ENCODE peak calls at places on chromosomes 6 and 20, in ten cellular contexts. One of them, this sample, is unnamed.

GRCh38 chr6:88368071-88368787 is 202.1 kb upstream of the CNR1 start:
- DNase-seq in sigmoid colon: no peak
- DNase-seq in esophagus squamous epithelium: no peak
- DNase-seq in transverse colon: no peak
- DNase-seq in uterus: no peak
- DNase-seq in thyroid gland: no peak
- DNase-seq in A549: peak; percentile 45
- DNase-seq in ovary: no peak
- DNase-seq in heart left ventricle: no peak
- DNase-seq in stomach: no peak
- DNase-seq in this sample: no peak

GRCh38 chr20:61185841-61186601 is 66.0 kb upstream of the CDH4 start:
- DNase-seq in esophagus squamous epithelium: no peak
- DNase-seq in ovary: no peak
- DNase-seq in transverse colon: no peak
- DNase-seq in sigmoid colon: no peak
- DNase-seq in heart left ventricle: no peak
- DNase-seq in stomach: no peak
- DNase-seq in thyroid gland: no peak
- DNase-seq in uterus: no peak
- DNase-seq in A549: peak; percentile 85
- DNase-seq in this sample: no peak

GRCh38 chr20:33568378-33569289 is 78.7 kb downstream of the CBFA2T2 start:
- DNase-seq in uterus: no peak
- DNase-seq in ovary: peak; percentile 69
- DNase-seq in stomach: no peak
- DNase-seq in heart left ventricle: peak; percentile 30
- DNase-seq in esophagus squamous epithelium: no peak
- DNase-seq in A549: no peak
- DNase-seq in sigmoid colon: no peak
- DNase-seq in thyroid gland: no peak
- DNase-seq in transverse colon: no peak
- DNase-seq in this sample: no peak

GRCh38 chr20:21430031-21430430 is 32.7 kb upstream of the NKX2-4 start:
- DNase-seq in uterus: no peak
- DNase-seq in esophagus squamous epithelium: no peak
- DNase-seq in thyroid gland: no peak
- DNase-seq in heart left ventricle: no peak
- DNase-seq in stomach: no peak
- DNase-seq in A549: no peak
- DNase-seq in ovary: no peak
- DNase-seq in transverse colon: no peak
- DNase-seq in sigmoid colon: no peak
- DNase-seq in this sample: no peak

GRCh38 chr6:90233994-90234393 is 62.6 kb downstream of the BACH2 start:
- DNase-seq in ovary: no peak
- DNase-seq in esophagus squamous epithelium: no peak
- DNase-seq in heart left ventricle: no peak
- DNase-seq in sigmoid colon: no peak
- DNase-seq in stomach: no peak
- DNase-seq in uterus: no peak
- DNase-seq in transverse colon: peak; percentile 17
- DNase-seq in A549: no peak
- DNase-seq in thyroid gland: no peak
- DNase-seq in this sample: no peak

GRCh38 chr20:58587467-58587866 is 63.6 kb upstream of the STX16 start:
- DNase-seq in thyroid gland: no peak
- DNase-seq in uterus: no peak
- DNase-seq in esophagus squamous epithelium: no peak
- DNase-seq in stomach: no peak
- DNase-seq in transverse colon: no peak
- DNase-seq in sigmoid colon: peak; percentile 21
- DNase-seq in heart left ventricle: no peak
- DNase-seq in ovary: no peak
- DNase-seq in A549: no peak
- DNase-seq in this sample: no peak

GRCh38 chr6:126804255-126805064 is 314.0 kb upstream of the RSPO3 start:
- DNase-seq in stomach: no peak
- DNase-seq in esophagus squamous epithelium: no peak
- DNase-seq in heart left ventricle: peak; percentile 19
- DNase-seq in A549: peak; percentile 56
- DNase-seq in transverse colon: no peak
- DNase-seq in thyroid gland: peak; percentile 30
- DNase-seq in uterus: peak; percentile 33
- DNase-seq in ovary: no peak
- DNase-seq in sigmoid colon: no peak
- DNase-seq in this sample: peak; percentile 2

GRCh38 chr6:31729979-31730630 is 1.0 kb upstream of the DDAH2 start:
- DNase-seq in uterus: peak; percentile 94
- DNase-seq in heart left ventricle: peak; percentile 94
- DNase-seq in transverse colon: peak; percentile 90
- DNase-seq in esophagus squamous epithelium: no peak
- DNase-seq in thyroid gland: peak; percentile 84
- DNase-seq in stomach: peak; percentile 83
- DNase-seq in ovary: peak; percentile 94
- DNase-seq in A549: peak; percentile 81
- DNase-seq in sigmoid colon: peak; percentile 97
- DNase-seq in this sample: peak; percentile 69

GRCh38 chr20:38631155-38632022 is 29.8 kb downstream of the ARHGAP40 start:
- DNase-seq in esophagus squamous epithelium: no peak
- DNase-seq in thyroid gland: no peak
- DNase-seq in transverse colon: no peak
- DNase-seq in ovary: no peak
- DNase-seq in stomach: no peak
- DNase-seq in sigmoid colon: no peak
- DNase-seq in uterus: no peak
- DNase-seq in heart left ventricle: no peak
- DNase-seq in A549: no peak
- DNase-seq in this sample: no peak

GRCh38 chr6:121443953-121444590 is 8.6 kb downstream of the GJA1 start:
- DNase-seq in esophagus squamous epithelium: no peak
- DNase-seq in A549: no peak
- DNase-seq in heart left ventricle: peak; percentile 39
- DNase-seq in sigmoid colon: no peak
- DNase-seq in ovary: peak; percentile 20
- DNase-seq in thyroid gland: no peak
- DNase-seq in transverse colon: no peak
- DNase-seq in stomach: no peak
- DNase-seq in uterus: no peak
- DNase-seq in this sample: no peak

GRCh38 chr6:138211048-138211581 is 7.2 kb downstream of the PBOV1 start:
- DNase-seq in thyroid gland: no peak
- DNase-seq in transverse colon: no peak
- DNase-seq in ovary: no peak
- DNase-seq in A549: peak; percentile 3
- DNase-seq in uterus: no peak
- DNase-seq in stomach: no peak
- DNase-seq in heart left ventricle: no peak
- DNase-seq in sigmoid colon: no peak
- DNase-seq in esophagus squamous epithelium: no peak
- DNase-seq in this sample: no peak

DNA sequence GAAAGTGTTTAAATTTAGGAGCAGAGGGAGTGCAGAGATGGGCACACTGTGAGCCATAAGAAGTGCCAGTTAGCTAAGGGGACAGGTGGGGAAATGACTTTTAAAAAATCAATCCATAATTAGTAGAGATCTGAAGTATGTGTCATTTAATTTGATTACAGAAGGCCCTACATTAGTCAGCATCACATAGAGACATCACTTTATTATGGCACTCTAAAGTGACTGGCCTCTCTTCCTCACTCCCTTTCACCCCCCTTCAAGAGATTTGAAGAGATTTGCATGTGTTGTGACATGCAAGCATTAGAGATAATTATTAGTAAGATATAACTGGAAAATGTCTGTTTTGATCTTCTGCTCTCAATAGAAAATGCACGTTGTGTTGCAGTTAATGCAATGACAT is 86.7 kb downstream of the SLX4IP start:
- DNase-seq in uterus: no peak
- DNase-seq in thyroid gland: no peak
- DNase-seq in transverse colon: no peak
- DNase-seq in ovary: no peak
- DNase-seq in esophagus squamous epithelium: no peak
- DNase-seq in sigmoid colon: no peak
- DNase-seq in A549: no peak
- DNase-seq in stomach: no peak
- DNase-seq in heart left ventricle: no peak
- DNase-seq in this sample: no peak
- TF ChIP-seq POLR2A in uterus: no peak
- TF ChIP-seq POLR2A in thyroid gland: no peak
- TF ChIP-seq POLR2A in transverse colon: no peak
- TF ChIP-seq POLR2A in ovary: no peak
- TF ChIP-seq POLR2A in esophagus squamous epithelium: no peak
- TF ChIP-seq POLR2A in sigmoid colon: no peak
- TF ChIP-seq POLR2A in A549: no peak
- TF ChIP-seq POLR2A in stomach: no peak
- TF ChIP-seq POLR2A in heart left ventricle: no peak
- TF ChIP-seq POLR2A in this sample: no peak

DNA sequence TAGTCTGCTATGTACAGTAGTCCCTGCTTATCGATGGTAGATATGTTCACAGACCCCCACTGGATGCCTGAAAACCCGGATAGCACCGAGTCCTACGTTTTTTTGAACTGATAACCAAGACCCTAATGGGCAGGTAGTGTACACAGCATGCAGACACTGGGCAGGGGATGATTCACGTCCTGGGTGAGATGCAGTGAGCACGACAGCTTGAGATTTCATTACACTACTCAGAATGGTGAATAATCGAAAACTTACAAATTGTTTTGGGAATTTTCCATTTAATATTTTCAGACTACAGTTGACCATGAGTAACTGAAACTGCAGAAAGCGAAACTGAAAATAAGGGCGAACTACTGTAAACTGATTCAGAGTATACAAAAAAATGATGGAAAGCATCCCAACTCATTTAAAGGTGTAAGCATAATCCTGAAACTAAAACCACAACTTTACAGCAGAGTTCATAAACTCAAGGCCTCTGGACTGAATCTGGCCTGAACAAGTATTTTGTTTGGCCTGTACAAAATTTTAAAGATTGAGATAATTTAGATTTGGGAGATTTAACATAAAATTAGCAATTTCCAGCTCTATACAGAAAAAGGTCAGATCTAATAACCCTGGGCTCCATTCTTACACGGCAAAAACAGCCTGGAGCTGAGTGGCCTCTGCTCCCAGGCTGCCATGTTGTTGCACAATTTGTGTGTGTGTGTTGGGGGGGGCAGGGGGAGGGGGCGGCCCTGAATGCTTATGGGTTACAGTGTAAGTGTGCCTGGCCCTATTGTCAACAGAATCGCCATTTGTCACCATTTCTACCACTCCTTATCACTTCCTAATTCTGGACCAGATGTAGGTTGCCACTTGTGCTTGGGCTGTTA is 34.9 kb downstream of the RNF24 start:
- DNase-seq in thyroid gland: no peak
- DNase-seq in ovary: peak; percentile 26
- DNase-seq in heart left ventricle: no peak
- DNase-seq in transverse colon: no peak
- DNase-seq in sigmoid colon: no peak
- DNase-seq in esophagus squamous epithelium: no peak
- DNase-seq in stomach: no peak
- DNase-seq in A549: peak; percentile 76
- DNase-seq in uterus: no peak
- DNase-seq in this sample: no peak
- TF ChIP-seq POLR2A in thyroid gland: no peak
- TF ChIP-seq POLR2A in ovary: no peak
- TF ChIP-seq POLR2A in heart left ventricle: no peak
- TF ChIP-seq POLR2A in transverse colon: no peak
- TF ChIP-seq POLR2A in sigmoid colon: no peak
- TF ChIP-seq POLR2A in esophagus squamous epithelium: no peak
- TF ChIP-seq POLR2A in stomach: no peak
- TF ChIP-seq POLR2A in A549: no peak
- TF ChIP-seq POLR2A in uterus: no peak
- TF ChIP-seq POLR2A in this sample: no peak

GRCh38 chr6:109374493-109374892 is 7.8 kb downstream of the CD164 start:
- DNase-seq in ovary: no peak
- DNase-seq in thyroid gland: no peak
- DNase-seq in sigmoid colon: no peak
- DNase-seq in esophagus squamous epithelium: no peak
- DNase-seq in heart left ventricle: no peak
- DNase-seq in uterus: no peak
- DNase-seq in stomach: no peak
- DNase-seq in A549: no peak
- DNase-seq in transverse colon: no peak
- DNase-seq in this sample: no peak

GRCh38 chr6:109372070-109372585 is 10.1 kb downstream of the CD164 start:
- DNase-seq in esophagus squamous epithelium: no peak
- DNase-seq in stomach: no peak
- DNase-seq in A549: no peak
- DNase-seq in heart left ventricle: no peak
- DNase-seq in sigmoid colon: no peak
- DNase-seq in thyroid gland: no peak
- DNase-seq in ovary: no peak
- DNase-seq in transverse colon: no peak
- DNase-seq in uterus: no peak
- DNase-seq in this sample: no peak

GRCh38 chr6:109373762-109374161 is 8.5 kb downstream of the CD164 start:
- DNase-seq in heart left ventricle: no peak
- DNase-seq in uterus: no peak
- DNase-seq in thyroid gland: no peak
- DNase-seq in esophagus squamous epithelium: no peak
- DNase-seq in transverse colon: no peak
- DNase-seq in ovary: no peak
- DNase-seq in stomach: no peak
- DNase-seq in A549: no peak
- DNase-seq in sigmoid colon: no peak
- DNase-seq in this sample: no peak

GRCh38 chr6:109370792-109371191 is 11.5 kb downstream of the CD164 start:
- DNase-seq in sigmoid colon: no peak
- DNase-seq in esophagus squamous epithelium: no peak
- DNase-seq in A549: no peak
- DNase-seq in thyroid gland: no peak
- DNase-seq in ovary: no peak
- DNase-seq in heart left ventricle: no peak
- DNase-seq in stomach: no peak
- DNase-seq in transverse colon: no peak
- DNase-seq in uterus: no peak
- DNase-seq in this sample: no peak

DNA sequence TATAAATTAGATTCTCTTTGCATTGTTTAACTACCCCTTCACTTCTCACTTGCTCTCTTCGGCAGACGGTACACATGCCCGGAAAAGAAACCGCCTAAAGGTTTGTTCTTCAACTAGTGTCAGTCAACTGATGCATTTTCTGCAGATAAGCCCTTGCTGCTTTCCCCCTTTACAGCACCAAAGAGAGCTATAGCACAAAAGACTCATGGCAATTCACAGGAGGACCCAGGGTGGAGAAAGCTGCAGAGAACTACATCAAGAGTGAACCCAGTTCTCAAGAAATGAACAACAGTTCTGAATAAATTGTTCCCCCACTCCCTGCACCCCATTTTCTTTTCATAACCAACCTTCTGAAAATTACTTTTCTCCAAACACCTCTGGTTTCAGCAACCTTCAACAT is 8.9 kb downstream of the CD164 start:
- DNase-seq in thyroid gland: no peak
- DNase-seq in transverse colon: no peak
- DNase-seq in stomach: no peak
- DNase-seq in A549: no peak
- DNase-seq in esophagus squamous epithelium: no peak
- DNase-seq in ovary: no peak
- DNase-seq in uterus: no peak
- DNase-seq in heart left ventricle: no peak
- DNase-seq in sigmoid colon: no peak
- DNase-seq in this sample: no peak
- TF ChIP-seq POLR2A in thyroid gland: no peak
- TF ChIP-seq POLR2A in transverse colon: no peak
- TF ChIP-seq POLR2A in stomach: no peak
- TF ChIP-seq POLR2A in A549: no peak
- TF ChIP-seq POLR2A in esophagus squamous epithelium: no peak
- TF ChIP-seq POLR2A in ovary: no peak
- TF ChIP-seq POLR2A in uterus: no peak
- TF ChIP-seq POLR2A in heart left ventricle: no peak
- TF ChIP-seq POLR2A in sigmoid colon: no peak
- TF ChIP-seq POLR2A in this sample: no peak

GRCh38 chr6:85642774-85643529 is at the start of gene SYNCRIP:
- DNase-seq in heart left ventricle: peak; percentile 99
- DNase-seq in esophagus squamous epithelium: peak; percentile 98
- DNase-seq in transverse colon: peak; percentile 99
- DNase-seq in sigmoid colon: peak; percentile 100
- DNase-seq in uterus: peak; percentile 99
- DNase-seq in stomach: peak; percentile 99
- DNase-seq in thyroid gland: peak; percentile 99
- DNase-seq in A549: peak; percentile 97
- DNase-seq in ovary: peak; percentile 99
- DNase-seq in this sample: peak; percentile 76
- TF ChIP-seq POLR2A in heart left ventricle: peak; percentile 86
- TF ChIP-seq POLR2A in esophagus squamous epithelium: no peak
- TF ChIP-seq POLR2A in transverse colon: peak; percentile 98
- TF ChIP-seq POLR2A in sigmoid colon: peak; percentile 94
- TF ChIP-seq POLR2A in uterus: peak; percentile 89
- TF ChIP-seq POLR2A in stomach: peak; percentile 98
- TF ChIP-seq POLR2A in thyroid gland: peak; percentile 69
- TF ChIP-seq POLR2A in A549: peak; percentile 66
- TF ChIP-seq POLR2A in ovary: peak; percentile 96
- TF ChIP-seq POLR2A in this sample: peak; percentile 96

This sample was measured in GM12892.